ENCODE peak calls at places on chromosomes 3 and 15, in eight cellular contexts. S, N, I, T, L, U, F and M are unnamed samples.

GRCh38 chr3:174355505-174355904 is 503.6 kb upstream of the NAALADL2 start:
- DNase-seq in S (no peak), N (no peak), I (no peak), T (no peak), L (peak; percentile 28), U (no peak), F (no peak), M (no peak)

GRCh38 chr3:169356284-169356955 is 307.1 kb downstream of the MECOM start:
- DNase-seq in S (no peak), N (no peak), I (no peak), T (no peak), L (no peak), U (no peak), F (no peak), M (no peak)

GRCh38 chr3:58666683-58667082 is at the start of gene FAM3D:
- DNase-seq in S (no peak), N (no peak), I (no peak), T (no peak), L (no peak), U (no peak), F (no peak), M (no peak)

GRCh38 chr15:92449476-92449875 is 55.8 kb downstream of the ST8SIA2 start:
- DNase-seq in S (no peak), N (peak; percentile 84), I (no peak), T (no peak), L (peak; percentile 15), U (no peak), F (no peak), M (no peak)

GRCh38 chr15:36680751-36681150 is 101.3 kb downstream of the CDIN1 start:
- DNase-seq in S (no peak), N (no peak), I (no peak), T (no peak), L (no peak), U (no peak), F (no peak), M (no peak)

GRCh38 chr3:58609990-58610389 is 32.8 kb upstream of the FAM107A start:
- DNase-seq in S (no peak), N (peak; percentile 12), I (no peak), T (no peak), L (no peak), U (no peak), F (no peak), M (no peak)

GRCh38 chr15:68460166-68460565 is 28.2 kb upstream of the ITGA11 start:
- DNase-seq in S (no peak), N (no peak), I (no peak), T (no peak), L (no peak), U (no peak), F (no peak), M (no peak)

GRCh38 chr3:83500422-83500821 is 1458.4 kb upstream of the CADM2 start:
- DNase-seq in S (no peak), N (peak; percentile 20), I (no peak), T (no peak), L (no peak), U (no peak), F (no peak), M (no peak)

GRCh38 chr3:196288141-196288460 is 575 bp upstream of the PCYT1A start:
- DNase-seq in S (no peak), N (no peak), I (no peak), T (no peak), L (peak; percentile 19), U (no peak), F (no peak), M (no peak)

GRCh38 chr3:24278526-24278925 is 216.1 kb downstream of the THRB start:
- DNase-seq in S (no peak), N (no peak), I (no peak), T (no peak), L (no peak), U (no peak), F (no peak), M (no peak)

GRCh38 chr15:40536501-40536900 is 28.3 kb downstream of the CCDC32 start:
- DNase-seq in S (no peak), N (peak; percentile 49), I (no peak), T (no peak), L (peak; percentile 81), U (no peak), F (no peak), M (peak; percentile 45)

GRCh38 chr15:67018026-67018425 is 47.4 kb upstream of the SMAD3 start:
- DNase-seq in S (no peak), N (no peak), I (no peak), T (no peak), L (no peak), U (no peak), F (no peak), M (no peak)

DNA sequence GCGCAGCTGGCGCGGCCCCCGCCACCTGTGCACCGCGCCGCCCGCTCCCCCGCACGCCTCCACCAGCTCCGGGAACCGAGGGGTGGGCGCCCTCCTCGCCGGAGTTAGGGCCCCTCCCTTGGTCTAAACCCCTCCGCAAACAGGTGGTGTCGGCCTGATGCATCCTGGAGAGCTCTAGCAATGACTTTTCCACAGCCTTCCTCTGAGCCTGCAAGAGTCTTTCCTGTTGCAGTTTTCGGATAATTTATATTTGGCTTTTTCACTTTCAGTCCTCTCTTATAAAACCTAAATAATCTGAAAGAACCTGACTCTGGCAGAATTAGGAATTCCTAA is 334 bp upstream of the IGSF11 start:
- DNase-seq in S (no peak), N (no peak), I (no peak), T (no peak), L (no peak), U (no peak), F (no peak), M (no peak)
- TF ChIP-seq CTCF in S (peak; percentile 33), N (no peak), I (no peak), T (no peak), L (no peak), U (no peak), F (no peak), M (no peak)

GRCh38 chr15:53665930-53666329 is 93.5 kb downstream of the WDR72 start:
- DNase-seq in S (no peak), N (no peak), I (no peak), T (no peak), L (no peak), U (peak; percentile 15), F (no peak), M (no peak)
- TF ChIP-seq CTCF in S (no peak), N (no peak), I (no peak), T (no peak), L (no peak), U (no peak), F (no peak), M (no peak)

GRCh38 chr3:114447950-114448479 is 154.2 kb downstream of the TIGIT start:
- DNase-seq in S (no peak), N (no peak), I (no peak), T (no peak), L (no peak), U (no peak), F (no peak), M (no peak)

GRCh38 chr3:114451051-114451451 is 157.2 kb downstream of the TIGIT start:
- DNase-seq in S (no peak), N (peak; percentile 34), I (no peak), T (no peak), L (no peak), U (no peak), F (no peak), M (no peak)

GRCh38 chr3:114451561-114452018 is 157.8 kb downstream of the TIGIT start:
- DNase-seq in S (no peak), N (peak; percentile 52), I (no peak), T (no peak), L (peak; percentile 74), U (no peak), F (no peak), M (peak; percentile 53)

GRCh38 chr3:114449271-114450007 is 155.6 kb downstream of the TIGIT start:
- DNase-seq in S (no peak), N (no peak), I (no peak), T (no peak), L (no peak), U (no peak), F (no peak), M (no peak)

GRCh38 chr3:114450008-114450596 is 156.3 kb downstream of the TIGIT start:
- DNase-seq in S (no peak), N (no peak), I (no peak), T (no peak), L (no peak), U (no peak), F (no peak), M (no peak)
- TF ChIP-seq CTCF in S (no peak), N (no peak), I (no peak), T (no peak), L (no peak), U (no peak), F (no peak), M (no peak)

DNA sequence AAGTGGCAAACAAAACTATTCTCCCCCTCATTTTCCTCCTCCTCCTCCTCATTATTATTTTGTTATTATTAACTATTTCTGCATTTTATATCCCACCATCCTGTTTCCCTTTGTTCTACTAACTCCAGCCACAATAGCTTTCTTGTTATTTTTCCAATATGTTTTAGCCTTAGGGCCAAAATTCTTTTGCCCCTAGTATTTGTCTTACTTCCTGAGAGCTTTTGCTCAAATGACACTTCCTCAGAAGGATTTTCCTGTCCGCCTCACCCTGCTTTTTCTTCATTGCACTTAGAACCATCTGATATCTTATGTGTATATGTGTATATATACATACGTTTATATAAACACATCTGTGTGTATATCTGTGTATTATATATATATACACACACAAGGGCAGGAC is 32.7 kb upstream of the NUDT16 start:
- DNase-seq in S (no peak), N (no peak), I (no peak), T (no peak), L (no peak), U (no peak), F (no peak), M (no peak)
- TF ChIP-seq CTCF in S (no peak), N (no peak), I (no peak), T (no peak), L (no peak), U (no peak), F (no peak), M (no peak)

GRCh38 chr3:37031115-37031682 is 37.9 kb downstream of the MLH1 start:
- DNase-seq in S (peak; percentile 63), N (peak; percentile 55), I (no peak), T (no peak), L (peak; percentile 13), U (no peak), F (no peak), M (no peak)
- TF ChIP-seq CTCF in S (no peak), N (no peak), I (no peak), T (no peak), L (no peak), U (no peak), F (no peak), M (no peak)

GRCh38 chr3:52930748-52931147 is 33.4 kb upstream of the STIMATE start:
- DNase-seq in S (no peak), N (no peak), I (no peak), T (no peak), L (no peak), U (no peak), F (no peak), M (no peak)

GRCh38 chr3:52931328-52931727 is 34.0 kb upstream of the STIMATE start:
- DNase-seq in S (no peak), N (no peak), I (no peak), T (no peak), L (no peak), U (no peak), F (no peak), M (no peak)

GRCh38 chr3:52939600-52939999 is 42.3 kb upstream of the STIMATE start:
- DNase-seq in S (no peak), N (no peak), I (no peak), T (no peak), L (no peak), U (no peak), F (no peak), M (no peak)

GRCh38 chr3:52931889-52932288 is 34.5 kb upstream of the STIMATE start:
- DNase-seq in S (no peak), N (no peak), I (no peak), T (no peak), L (no peak), U (no peak), F (no peak), M (no peak)

GRCh38 chr3:52934626-52935530 is 37.5 kb upstream of the STIMATE start:
- DNase-seq in S (peak; percentile 19), N (peak; percentile 53), I (peak; percentile 22), T (no peak), L (peak; percentile 64), U (peak; percentile 61), F (peak; percentile 33), M (peak; percentile 52)
- TF ChIP-seq CTCF in S (peak; percentile 65), N (peak; percentile 85), I (peak; percentile 92), T (peak; percentile 76), L (peak; percentile 71), U (peak; percentile 91), F (peak; percentile 65), M (peak; percentile 77)